ENCODE peak calls at places on chromosome X, in nine cellular contexts. W, O, C, U, L, Q, N, T and K are unnamed samples.
A peak's percentile ranks its signal among the peaks of the same experiment; 100 is the strongest.

GRCh38 chrX:12332786-12333347 is 194.6 kb downstream of the FRMPD4 start:
- DNase-seq in W (no peak), O (no peak), C (no peak), U (no peak), L (no peak), Q (no peak), N (no peak), T (no peak), K (no peak)

GRCh38 chrX:10615931-10616780 is 4.2 kb downstream of the MID1 start:
- DNase-seq in W (no peak), O (no peak), C (peak; percentile 7), U (peak; percentile 56), L (peak; percentile 71), Q (peak; percentile 52), N (no peak), T (no peak), K (peak; percentile 84)

GRCh38 chrX:85326234-85327059 is 53.0 kb downstream of the POF1B start:
- DNase-seq in W (no peak), O (no peak), C (no peak), U (no peak), L (no peak), Q (no peak), N (no peak), T (no peak), K (no peak)

GRCh38 chrX:109826954-109827708 is 94.1 kb upstream of the ACSL4 start:
- DNase-seq in W (no peak), O (no peak), C (no peak), U (no peak), L (peak; percentile 86), Q (no peak), N (no peak), T (no peak), K (peak; percentile 68)

GRCh38 chrX:138791551-138791950 is 80.0 kb upstream of the FGF13 start:
- DNase-seq in W (no peak), O (no peak), C (no peak), U (no peak), L (peak; percentile 34), Q (no peak), N (no peak), T (no peak), K (no peak)

GRCh38 chrX:9644335-9644734 is 121.3 kb downstream of the GPR143 start:
- DNase-seq in W (peak; percentile 2), O (peak; percentile 64), C (peak; percentile 55), U (no peak), L (no peak), Q (no peak), N (no peak), T (no peak), K (no peak)

GRCh38 chrX:108199691-108200090 is 108.1 kb downstream of the ATG4A start:
- DNase-seq in W (peak; percentile 16), O (no peak), C (peak; percentile 27), U (peak; percentile 43), L (peak; percentile 15), Q (peak; percentile 25), N (no peak), T (no peak), K (peak; percentile 44)

GRCh38 chrX:71366674-71367256 is 608 bp downstream of the TAF1 start:
- DNase-seq in W (no peak), O (no peak), C (peak; percentile 45), U (peak; percentile 58), L (peak; percentile 29), Q (peak; percentile 24), N (no peak), T (no peak), K (peak; percentile 10)

GRCh38 chrX:153968754-153969124 is 2.9 kb downstream of the HCFC1 start:
- DNase-seq in W (no peak), O (peak; percentile 46), C (peak; percentile 64), U (peak; percentile 54), L (peak; percentile 29), Q (peak; percentile 19), N (no peak), T (no peak), K (peak; percentile 45)

GRCh38 chrX:8849462-8849861 is 48.3 kb upstream of the FAM9A start:
- DNase-seq in W (no peak), O (no peak), C (no peak), U (no peak), L (no peak), Q (no peak), N (no peak), T (no peak), K (no peak)

GRCh38 chrX:72271091-72271490 is 6.0 kb downstream of the RPS4X start:
- DNase-seq in W (no peak), O (no peak), C (no peak), U (no peak), L (no peak), Q (no peak), N (no peak), T (no peak), K (no peak)

GRCh38 chrX:15512401-15512965 is 11.9 kb downstream of the BMX start:
- DNase-seq in W (no peak), O (no peak), C (no peak), U (no peak), L (peak; percentile 3), Q (no peak), N (no peak), T (no peak), K (no peak)

GRCh38 chrX:150848914-150849365 is 49.5 kb downstream of the CD99L2 start:
- DNase-seq in W (no peak), O (no peak), C (peak; percentile 8), U (no peak), L (no peak), Q (peak; percentile 75), N (no peak), T (peak; percentile 1), K (no peak)

GRCh38 chrX:63889001-63889400 is 104.0 kb upstream of the ARHGEF9 start:
- DNase-seq in W (no peak), O (no peak), C (no peak), U (no peak), L (peak; percentile 42), Q (no peak), N (peak; percentile 5), T (no peak), K (peak; percentile 9)

GRCh38 chrX:17581650-17582049 is 155.6 kb upstream of the SCML1 start:
- DNase-seq in W (no peak), O (no peak), C (no peak), U (no peak), L (no peak), Q (no peak), N (no peak), T (no peak), K (no peak)